ENCODE peak calls at places on chromosome X, in seven cellular contexts. B, P, V, E, A, H and G are unnamed samples.

GRCh38 chrX:153587342-153587741 is 11.6 kb downstream of the CCNQ start:
- DNase-seq in B (no peak), P (no peak), V (no peak), E (no peak), A (no peak), H (no peak), G (no peak)

GRCh38 chrX:110284159-110284558 is 33.7 kb downstream of the AMMECR1 start:
- DNase-seq in B (no peak), P (no peak), V (no peak), E (peak), A (no peak), H (no peak), G (no peak)

GRCh38 chrX:153578200-153578835 is 20.6 kb downstream of the CCNQ start:
- DNase-seq in B (no peak), P (no peak), V (no peak), E (no peak), A (no peak), H (no peak), G (no peak)

GRCh38 chrX:40168183-40169015 is 70.6 kb upstream of the BCOR start:
- DNase-seq in B (no peak), P (no peak), V (no peak), E (no peak), A (no peak), H (no peak), G (no peak)

GRCh38 chrX:45762699-45763647 is 562.3 kb upstream of the DIPK2B start:
- DNase-seq in B (no peak), P (no peak), V (no peak), E (no peak), A (no peak), H (no peak), G (no peak)

GRCh38 chrX:23503835-23504539 is 163.3 kb upstream of the PRDX4 start:
- DNase-seq in B (no peak), P (no peak), V (no peak), E (peak), A (peak), H (peak), G (no peak)

GRCh38 chrX:41734530-41734929 is 10.5 kb downstream of the GPR82 start:
- DNase-seq in B (no peak), P (no peak), V (no peak), E (peak), A (no peak), H (peak), G (no peak)

GRCh38 chrX:148691456-148691855 is 191.0 kb downstream of the AFF2 start:
- DNase-seq in B (no peak), P (no peak), V (no peak), E (no peak), A (no peak), H (no peak), G (no peak)

GRCh38 chrX:42093756-42094155 is 170.4 kb upstream of the CASK start:
- DNase-seq in B (no peak), P (no peak), V (no peak), E (peak), A (no peak), H (no peak), G (no peak)